ENCODE peak calls at places on chromosomes 5 and 9, in eight cellular contexts. W is endothelial cell; O is cardiac fibroblast; B is central memory CD4-positive, alpha-beta T cell; V is PC-9; Q is Calu3; L is esophagus squamous epithelium; I is activated CD4-positive, alpha-beta memory T cell treated with anti-CD3 and anti-CD28 coated beads for 36 hours. S is an unnamed sample.

GRCh38 chr5:156641690-156642089 is 208.4 kb upstream of the PPP1R2B start:
- DNase-seq in I (no peak), B (no peak), O (no peak), V (no peak), Q (no peak), W (no peak), L (no peak), S (no peak)

GRCh38 chr5:159059722-159060121 is 40.0 kb downstream of the EBF1 start:
- DNase-seq in W (no peak), V (no peak), I (no peak), L (no peak), O (no peak), B (no peak), Q (no peak), S (no peak)

GRCh38 chr5:136135536-136135935 is 2.9 kb downstream of the SMAD5 start:
- DNase-seq in L (no peak), O (no peak), V (no peak), Q (no peak), I (no peak), B (no peak), W (no peak), S (no peak)

GRCh38 chr5:171152382-171152781 is 156.7 kb upstream of the TLX3 start:
- DNase-seq in V (no peak), O (peak), I (no peak), B (no peak), L (no peak), Q (no peak), W (no peak), S (no peak)

GRCh38 chr9:107175039-107175438 is 108.0 kb upstream of the RAD23B start:
- DNase-seq in W (no peak), L (no peak), V (no peak), Q (no peak), O (peak), I (no peak), B (no peak), S (no peak)

GRCh38 chr5:3389471-3390026 is 206.1 kb upstream of the IRX1 start:
- DNase-seq in O (no peak), W (no peak), Q (no peak), B (no peak), V (no peak), I (no peak), L (no peak), S (no peak)

GRCh38 chr9:128540630-128541355 is 11.6 kb upstream of the SPTAN1 start:
- DNase-seq in W (no peak), L (no peak), B (no peak), O (no peak), V (no peak), Q (no peak), I (no peak), S (no peak)

GRCh38 chr5:160516696-160517530 is 95.3 kb downstream of the PTTG1 start:
- DNase-seq in O (no peak), L (no peak), V (no peak), Q (no peak), I (no peak), B (no peak), W (no peak), S (no peak)

GRCh38 chr5:177111720-177112394 is 21.7 kb upstream of the NSD1 start:
- DNase-seq in W (peak), I (peak), Q (peak), B (peak), L (no peak), O (peak), V (peak), S (peak)

GRCh38 chr5:107670927-107671741 is at the start of gene EFNA5:
- DNase-seq in W (peak), L (no peak), Q (peak), B (peak), O (peak), V (peak), I (peak), S (no peak)

GRCh38 chr5:88692979-88693932 is 189.7 kb downstream of the MEF2C start:
- DNase-seq in V (no peak), W (no peak), L (no peak), O (no peak), B (no peak), Q (peak), I (no peak), S (no peak)

GRCh38 chr5:14399054-14399657 is 182.4 kb upstream of the OTULINL start:
- DNase-seq in O (peak), L (no peak), W (peak), I (no peak), Q (no peak), V (no peak), B (peak), S (peak)

GRCh38 chr9:129422032-129422842 is 198.7 kb downstream of the C9orf50 start:
- DNase-seq in I (no peak), O (no peak), V (no peak), Q (no peak), B (no peak), L (no peak), W (no peak), S (peak)

GRCh38 chr9:126670270-126670669 is 56.5 kb downstream of the LMX1B start:
- DNase-seq in Q (no peak), W (no peak), B (no peak), I (no peak), L (no peak), O (no peak), V (no peak), S (no peak)

GRCh38 chr9:21576331-21577189 is 94.4 kb upstream of the IFNE start:
- DNase-seq in I (peak), W (no peak), L (no peak), V (peak), Q (peak), B (peak), O (peak), S (peak)

GRCh38 chr9:69136781-69137180 is 37.3 kb upstream of the TJP2 start:
- DNase-seq in I (no peak), V (no peak), L (no peak), Q (no peak), B (no peak), O (no peak), W (peak), S (no peak)

GRCh38 chr5:150557507-150557872 is 49.6 kb downstream of the NDST1 start:
- DNase-seq in B (no peak), W (no peak), I (no peak), L (no peak), O (no peak), V (no peak), Q (no peak), S (no peak)

GRCh38 chr9:83299556-83299955 is 236.6 kb upstream of the RASEF start:
- DNase-seq in W (no peak), B (no peak), I (no peak), L (no peak), O (peak), V (peak), Q (peak), S (no peak)

GRCh38 chr9:86350006-86350755 is 4.0 kb downstream of the TUT7 start:
- DNase-seq in W (no peak), Q (no peak), L (no peak), I (no peak), V (no peak), B (no peak), O (no peak), S (no peak)

GRCh38 chr5:117621921-117622320 is 1047.3 kb upstream of the SEMA6A start:
- DNase-seq in V (no peak), L (no peak), Q (no peak), I (no peak), B (no peak), W (no peak), O (no peak), S (no peak)

GRCh38 chr9:12785941-12786340 is 11.1 kb downstream of the LURAP1L start:
- DNase-seq in Q (no peak), L (no peak), O (no peak), W (no peak), I (no peak), V (no peak), B (no peak), S (no peak)

GRCh38 chr5:81751836-81752643 is 1.1 kb upstream of the SSBP2 start:
- DNase-seq in B (no peak), L (peak), O (no peak), W (no peak), V (no peak), I (no peak), Q (no peak), S (no peak)

GRCh38 chr5:1633605-1634336 is 110.0 kb upstream of the LPCAT1 start:
- DNase-seq in V (peak), L (no peak), O (peak), W (peak), I (peak), B (peak), Q (peak), S (peak)

GRCh38 chr5:673140-673836 is 19.9 kb downstream of the TPPP start:
- DNase-seq in O (no peak), I (no peak), Q (no peak), L (no peak), W (no peak), V (no peak), B (no peak), S (no peak)

GRCh38 chr5:170313344-170313743 is 15.8 kb upstream of the LCP2 start:
- DNase-seq in Q (no peak), I (peak), B (peak), L (no peak), W (no peak), V (no peak), O (no peak), S (no peak)

GRCh38 chr9:33867747-33868429 is 50.9 kb downstream of the UBE2R2 start:
- DNase-seq in Q (no peak), W (no peak), V (no peak), B (no peak), I (no peak), L (no peak), O (no peak), S (no peak)

GRCh38 chr9:98521141-98521540 is 187.6 kb downstream of the GABBR2 start:
- DNase-seq in Q (no peak), L (no peak), I (no peak), O (peak), W (no peak), B (no peak), V (no peak), S (no peak)

S was measured in HepG2.